ENCODE peak calls at places on chromosome 1, in nine cellular contexts. L is RWPE2, S is hepatocyte, H is prostate gland, N is cardiac muscle cell, D is IMR-90, O is left ventricle myocardium inferior, V is HCT116, G is left lung. J is an unnamed sample. For H3K4me1, the result is how much of the 10 kb centered on the place peaks cover.

GRCh38 chr1:228783415-228784045 is 48.3 kb downstream of the RHOU start:
- DNase-seq in L (no peak), S (peak), H (no peak), N (no peak), D (no peak), O (no peak), V (no peak), G (no peak), J (no peak)

GRCh38 chr1:58783993-58784757 is at the start of gene JUN:
- DNase-seq in L (peak), S (peak), H (peak), N (peak), D (peak), O (peak), V (peak), G (peak), J (peak)

GRCh38 chr1:93768380-93768863 is 86.8 kb upstream of the BCAR3 start:
- DNase-seq in L (no peak), S (no peak), H (no peak), N (no peak), D (no peak), O (no peak), V (no peak), G (no peak), J (no peak)

GRCh38 chr1:18882511-18882910 is 19.8 kb downstream of the ALDH4A1 start:
- DNase-seq in L (no peak), S (no peak), H (no peak), N (no peak), D (peak), O (no peak), V (no peak), G (no peak), J (no peak)

GRCh38 chr1:5933676-5934057 is 58.6 kb downstream of the NPHP4 start:
- DNase-seq in L (no peak), S (no peak), H (no peak), N (no peak), D (peak), O (no peak), V (no peak), G (no peak), J (no peak)

GRCh38 chr1:181094813-181095212 is 6.3 kb downstream of the IER5 start:
- DNase-seq in L (no peak), S (peak), H (no peak), N (peak), D (peak), O (no peak), V (no peak), G (no peak), J (no peak)

GRCh38 chr1:105838071-105838470 is 1218.4 kb upstream of the PRMT6 start:
- DNase-seq in L (no peak), S (no peak), H (no peak), N (no peak), D (no peak), O (no peak), V (no peak), G (no peak), J (no peak)

GRCh38 chr1:24481843-24482610 is 20.6 kb upstream of the RCAN3 start:
- DNase-seq in L (no peak), S (no peak), H (no peak), N (no peak), D (no peak), O (no peak), V (no peak), G (no peak), J (peak)

GRCh38 chr1:220810179-220810653 is 23.5 kb downstream of the MTARC1 start:
- DNase-seq in L (no peak), S (peak), H (peak), N (peak), D (peak), O (peak), V (peak), G (peak), J (peak)

GRCh38 chr1:57307382-57307781 is 116.5 kb downstream of the DAB1 start:
- DNase-seq in L (no peak), S (peak), H (no peak), N (no peak), D (no peak), O (peak), V (no peak), G (peak), J (peak)

GRCh38 chr1:51936531-51936930 is 54.0 kb downstream of the RAB3B start:
- DNase-seq in L (no peak), S (no peak), H (no peak), N (no peak), D (peak), O (no peak), V (no peak), G (no peak), J (no peak)

GRCh38 chr1:81547261-81547911 is 253.3 kb upstream of the ADGRL2 start:
- DNase-seq in L (no peak), S (no peak), H (no peak), N (no peak), D (no peak), O (no peak), V (no peak), G (no peak), J (no peak)

GRCh38 chr1:213070399-213070798 is 19.4 kb downstream of the RPS6KC1 start:
- DNase-seq in L (no peak), S (peak), H (peak), N (no peak), D (peak), O (no peak), V (no peak), G (no peak), J (no peak)

GRCh38 chr1:903721-904270 is 19.9 kb upstream of the SAMD11 start:
- DNase-seq in L (peak), S (peak), H (no peak), N (no peak), D (no peak), O (peak), V (no peak), G (peak), J (peak)

GRCh38 chr1:13965770-13966398 is 265.9 kb downstream of the PRDM2 start:
- DNase-seq in L (no peak), S (peak), H (peak), N (peak), D (peak), O (peak), V (peak), G (peak), J (no peak)

GRCh38 chr1:70840260-70840953 is 207.2 kb downstream of the PTGER3 start:
- DNase-seq in L (no peak), S (peak), H (no peak), N (peak), D (no peak), O (no peak), V (no peak), G (no peak), J (no peak)

GRCh38 chr1:16075337-16076002 is 2.0 kb upstream of the FAM131C start:
- DNase-seq in L (no peak), S (peak), H (no peak), N (no peak), D (peak), O (peak), V (no peak), G (peak), J (no peak)

GRCh38 chr1:96220644-96221043 is 500.9 kb upstream of the PTBP2 start:
- DNase-seq in L (no peak), S (no peak), H (no peak), N (no peak), D (no peak), O (no peak), V (no peak), G (no peak), J (no peak)

GRCh38 chr1:200217703-200218102 is 190.2 kb downstream of the NR5A2 start:
- DNase-seq in L (no peak), S (no peak), H (peak), N (no peak), D (no peak), O (no peak), V (no peak), G (no peak), J (no peak)

GRCh38 chr1:23010734-23011449 is 4.8 kb downstream of the TEX46 start:
- DNase-seq in L (peak), S (peak), H (no peak), N (no peak), D (peak), O (no peak), V (peak), G (no peak), J (no peak)

GRCh38 chr1:18783705-18784522 is 75.5 kb downstream of the TAS1R2 start:
- DNase-seq in L (no peak), S (no peak), H (no peak), N (no peak), D (no peak), O (no peak), V (no peak), G (no peak), J (no peak)

GRCh38 chr1:199918196-199918789 is 109.2 kb upstream of the NR5A2 start:
- DNase-seq in L (no peak), S (no peak), H (no peak), N (no peak), D (no peak), O (no peak), V (no peak), G (no peak), J (no peak)

DNA sequence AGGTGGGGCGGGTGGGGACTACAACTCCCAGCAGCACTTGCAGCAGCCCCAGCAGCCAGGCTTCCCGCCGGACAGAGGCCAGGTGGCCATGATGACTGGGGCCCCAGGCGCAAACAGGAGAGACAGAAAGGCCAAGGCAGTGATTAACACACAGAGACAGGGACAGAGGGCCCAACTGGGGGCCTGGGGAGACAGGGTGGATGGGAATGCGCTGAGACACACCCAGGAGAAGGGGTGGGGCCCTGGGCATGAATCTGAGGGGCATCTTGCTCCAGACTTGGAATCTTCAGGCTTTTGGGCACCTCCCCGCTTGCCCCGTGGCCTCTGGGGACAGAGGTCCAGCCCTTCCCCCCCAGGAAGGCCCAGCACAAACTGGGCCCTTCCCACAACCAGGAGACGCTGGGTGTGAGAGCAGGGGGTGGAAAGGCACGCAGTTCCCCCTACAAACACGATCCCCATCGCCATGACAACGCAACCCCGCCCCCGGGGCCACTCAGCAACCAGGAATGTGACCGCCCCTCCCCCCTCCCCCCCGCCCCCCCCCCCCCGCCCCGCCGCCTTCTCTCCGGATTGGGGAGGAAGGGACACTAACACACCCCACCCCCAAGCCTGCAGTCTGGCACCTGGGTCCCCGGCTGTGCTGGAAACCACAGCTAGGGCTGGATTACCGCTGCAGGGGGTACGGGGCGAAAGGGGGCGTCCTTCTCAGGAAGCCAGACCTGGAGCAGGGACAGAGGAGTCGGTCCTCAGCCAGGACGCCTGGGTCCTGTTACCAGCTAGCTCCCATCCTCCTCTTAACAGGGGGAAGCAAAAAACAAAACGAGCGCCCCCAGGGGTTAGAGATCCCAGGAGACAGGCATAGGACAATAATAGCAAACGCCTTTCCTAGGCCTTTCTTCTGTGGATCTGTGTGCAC is 4.5 kb downstream of the HDGF start:
- DNase-seq in L (peak), S (peak), H (peak), N (peak), D (peak), O (peak), V (peak), G (peak), J (peak)
- H3K4me3 ChIP-seq in L (peak), S (peak), H (peak), N (peak), D (peak), O (peak), V (peak), G (peak), J (peak)

GRCh38 chr1:27574871-27575831 is 28.8 kb downstream of the AHDC1 start:
- DNase-seq in L (no peak), S (peak), H (peak), N (peak), D (peak), O (peak), V (no peak), G (peak), J (no peak)

GRCh38 chr1:27572019-27572678 is 31.8 kb downstream of the AHDC1 start:
- DNase-seq in L (no peak), S (no peak), H (no peak), N (no peak), D (no peak), O (peak), V (no peak), G (no peak), J (no peak)

GRCh38 chr1:27572679-27573426 is 31.1 kb downstream of the AHDC1 start:
- DNase-seq in L (no peak), S (peak), H (no peak), N (peak), D (no peak), O (peak), V (no peak), G (no peak), J (no peak)

GRCh38 chr1:27575861-27576331 is 28.0 kb downstream of the AHDC1 start:
- DNase-seq in L (no peak), S (peak), H (peak), N (peak), D (no peak), O (peak), V (no peak), G (peak), J (no peak)

GRCh38 chr1:27574001-27574781 is 29.8 kb downstream of the AHDC1 start:
- DNase-seq in L (no peak), S (peak), H (no peak), N (no peak), D (no peak), O (peak), V (no peak), G (no peak), J (no peak)
- H3K4me1 ChIP-seq in L (half or more), S (half or more), H (under half), N (half or more), D (half or more), O (half or more), V (under half), G (half or more), J (under half)

GRCh38 chr1:247079141-247079874 is 697 bp upstream of the ZNF670 start:
- DNase-seq in L (no peak), S (peak), H (no peak), N (peak), D (no peak), O (no peak), V (no peak), G (no peak), J (no peak)
- H3K27ac ChIP-seq in L (no peak), S (peak), H (no peak), N (no peak), D (no peak), O (peak), V (no peak), G (peak), J (no peak)

GRCh38 chr1:114559356-114559755 is 22.1 kb downstream of the BCAS2 start:
- DNase-seq in L (no peak), S (no peak), H (no peak), N (no peak), D (no peak), O (no peak), V (no peak), G (no peak), J (no peak)

GRCh38 chr1:114558548-114558947 is 22.9 kb downstream of the BCAS2 start:
- DNase-seq in L (no peak), S (peak), H (no peak), N (peak), D (no peak), O (no peak), V (peak), G (no peak), J (no peak)

GRCh38 chr1:114564141-114564540 is 17.3 kb downstream of the BCAS2 start:
- DNase-seq in L (no peak), S (no peak), H (no peak), N (no peak), D (no peak), O (no peak), V (no peak), G (no peak), J (no peak)

GRCh38 chr1:114561333-114561732 is 20.1 kb downstream of the BCAS2 start:
- DNase-seq in L (no peak), S (no peak), H (no peak), N (no peak), D (no peak), O (no peak), V (no peak), G (no peak), J (no peak)
- H3K4me3 ChIP-seq in L (no peak), S (no peak), H (no peak), N (no peak), D (no peak), O (no peak), V (no peak), G (no peak), J (no peak)

DNA sequence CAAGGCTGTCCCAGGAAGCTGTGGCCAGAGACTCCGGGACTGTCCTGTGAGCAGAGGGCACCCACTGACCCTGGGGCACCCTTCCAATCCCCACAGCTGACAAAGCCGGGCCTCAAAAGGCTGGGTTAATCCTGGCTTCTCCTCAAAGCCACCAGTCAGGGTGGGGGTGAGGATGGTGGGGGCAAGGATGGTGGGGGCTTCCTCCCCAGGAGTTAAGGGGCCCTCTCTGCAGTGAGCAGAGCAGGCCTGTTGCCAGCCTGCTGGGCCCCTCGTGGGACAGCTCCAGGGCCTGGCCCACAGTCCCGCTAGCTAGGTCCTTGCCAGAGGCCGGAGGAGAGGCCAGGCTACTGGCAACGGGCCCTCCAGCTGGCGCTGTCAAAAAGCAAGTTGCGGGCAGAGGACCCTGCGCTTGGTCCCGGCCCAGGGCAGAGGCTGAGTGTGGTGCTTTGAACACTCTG is 37.9 kb upstream of the CCDC27 start:
- DNase-seq in L (no peak), S (no peak), H (no peak), N (no peak), D (no peak), O (peak), V (no peak), G (no peak), J (no peak)
- H3K4me1 ChIP-seq in L (under half), S (under half), H (under half), N (under half), D (under half), O (under half), V (under half), G (under half), J (under half)

J was measured in CD8-positive, alpha-beta T cell.